ENCODE peak calls at places on chromosomes 13 and 19, in four cellular contexts. F, R, N and Z are unnamed samples.

GRCh38 chr13:24684600-24684998 is 4.4 kb downstream of the ATP12A start:
- DNase-seq in F (no peak), R (no peak), N (no peak), Z (no peak)

GRCh38 chr13:51286135-51287002 is 53.1 kb upstream of the SERPINE3 start:
- DNase-seq in N (peak), R (peak), F (peak), Z (peak)

GRCh38 chr13:100040196-100040595 is 48.7 kb upstream of the PCCA start:
- DNase-seq in R (no peak), N (no peak), F (no peak), Z (no peak)

GRCh38 chr13:41502021-41502420 is 44.7 kb downstream of the RGCC start:
- DNase-seq in N (no peak), F (no peak), R (no peak), Z (no peak)

GRCh38 chr13:32594339-32594738 is 8.1 kb downstream of the PDS5B start:
- DNase-seq in N (no peak), R (no peak), F (no peak), Z (no peak)

GRCh38 chr13:109787135-109787954 is 962 bp upstream of the IRS2 start:
- DNase-seq in F (no peak), R (no peak), N (no peak), Z (no peak)

GRCh38 chr13:107743523-107743922 is 471.8 kb downstream of the LIG4 start:
- DNase-seq in N (no peak), R (no peak), F (no peak), Z (no peak)

GRCh38 chr13:93316848-93317247 is 90.2 kb downstream of the GPC6 start:
- DNase-seq in F (no peak), R (no peak), N (no peak), Z (no peak)

GRCh38 chr19:7662657-7663056 is 6.2 kb upstream of the RETN start:
- DNase-seq in R (no peak), N (no peak), F (no peak), Z (no peak)

GRCh38 chr13:75656590-75656989 is 20.5 kb downstream of the LMO7 start:
- DNase-seq in N (no peak), R (no peak), F (no peak), Z (no peak)

GRCh38 chr19:4456843-4457653 is 546 bp downstream of the UBXN6 start:
- DNase-seq in R (no peak), N (no peak), F (no peak), Z (no peak)

GRCh38 chr13:112965103-112965502 is 3.9 kb upstream of the MCF2L start:
- DNase-seq in N (peak), R (no peak), F (no peak), Z (no peak)

GRCh38 chr13:41900918-41901317 is 60.0 kb downstream of the VWA8 start:
- DNase-seq in F (no peak), N (no peak), R (no peak), Z (no peak)

GRCh38 chr19:42024622-42025111 is 30.6 kb upstream of the ATP1A3 start:
- DNase-seq in F (no peak), R (no peak), N (no peak), Z (no peak)

GRCh38 chr19:28634031-28634328 is 579.0 kb downstream of the UQCRFS1 start:
- DNase-seq in F (no peak), N (no peak), R (no peak), Z (no peak)

GRCh38 chr19:52658595-52658994 is 20.4 kb upstream of the ZNF83 start:
- DNase-seq in N (no peak), R (no peak), F (no peak), Z (no peak)

GRCh38 chr19:55071913-55072312 is 3.8 kb upstream of the EPS8L1 start:
- DNase-seq in F (no peak), R (no peak), N (no peak), Z (no peak)

GRCh38 chr19:42254083-42254849 is 662 bp downstream of the ERF start:
- DNase-seq in N (peak), F (peak), R (no peak), Z (no peak)

GRCh38 chr13:32225494-32225931 is 89.7 kb downstream of the ZAR1L start:
- DNase-seq in F (no peak), N (no peak), R (peak), Z (peak)

GRCh38 chr13:104773775-104774174 is 1707.6 kb upstream of the SLC10A2 start:
- DNase-seq in N (no peak), F (no peak), R (no peak), Z (no peak)

GRCh38 chr19:3095375-3096191 is 1.4 kb downstream of the GNA11 start:
- DNase-seq in R (no peak), F (no peak), N (no peak), Z (no peak)

GRCh38 chr13:35964764-35965163 is 166.4 kb downstream of the DCLK1 start:
- DNase-seq in N (no peak), R (no peak), F (no peak), Z (no peak)

GRCh38 chr19:56141416-56141992 is 417 bp downstream of the ZNF444 start:
- DNase-seq in N (no peak), F (no peak), R (no peak), Z (no peak)

GRCh38 chr19:1102407-1103106 is 1.2 kb upstream of the GPX4 start:
- DNase-seq in R (peak), F (no peak), N (peak), Z (peak)

GRCh38 chr13:73870970-73871935 is 263.0 kb downstream of the KLF12 start:
- DNase-seq in R (no peak), F (no peak), N (no peak), Z (peak)

GRCh38 chr19:17424743-17425365 is 5.0 kb downstream of the MVB12A start:
- DNase-seq in R (no peak), N (no peak), F (no peak), Z (no peak)

GRCh38 chr19:52722062-52723005 is 12.5 kb downstream of the ZNF611 start:
- DNase-seq in N (no peak), R (peak), F (no peak), Z (no peak)

GRCh38 chr13:54682184-54682583 is 1653.6 kb downstream of the OLFM4 start:
- DNase-seq in F (no peak), N (no peak), R (no peak), Z (no peak)

GRCh38 chr19:32877977-32878745 is 8.6 kb upstream of the SLC7A9 start:
- DNase-seq in R (no peak), F (no peak), N (peak), Z (no peak)

GRCh38 chr13:33123066-33123940 is 107.1 kb downstream of the KL start:
- DNase-seq in N (peak), F (no peak), R (no peak), Z (no peak)

GRCh38 chr13:112333756-112334543 is 42.2 kb upstream of the SPACA7 start:
- DNase-seq in F (no peak), N (no peak), R (no peak), Z (no peak)

GRCh38 chr13:30413842-30414241 is 8.5 kb upstream of the UBE2L5 start:
- DNase-seq in N (no peak), R (no peak), F (no peak), Z (no peak)

GRCh38 chr13:98450495-98451167 is 126.3 kb downstream of the STK24 start:
- DNase-seq in R (no peak), F (no peak), N (peak), Z (no peak)

GRCh38 chr13:113796948-113797676 is 38.1 kb downstream of the TMEM255B start:
- DNase-seq in F (no peak), R (no peak), N (peak), Z (no peak)

GRCh38 chr13:44140146-44140545 is 233.5 kb upstream of the SERP2 start:
- DNase-seq in F (no peak), R (no peak), N (no peak), Z (no peak)

GRCh38 chr19:14433454-14434156 is 499 bp downstream of the PKN1 start:
- DNase-seq in R (no peak), F (no peak), N (no peak), Z (no peak)

GRCh38 chr13:101115762-101116161 is 300.5 kb downstream of the NALCN start:
- DNase-seq in N (no peak), F (no peak), R (no peak), Z (no peak)

GRCh38 chr13:76693086-76693485 is 193.1 kb downstream of the KCTD12 start:
- DNase-seq in N (no peak), R (no peak), F (no peak), Z (no peak)

GRCh38 chr19:13794388-13794751 is 873 bp upstream of the ZSWIM4 start:
- DNase-seq in R (peak), F (peak), N (peak), Z (no peak)

GRCh38 chr13:79485014-79485441 is 4.1 kb downstream of the NDFIP2 start:
- DNase-seq in F (no peak), N (no peak), R (peak), Z (peak)

GRCh38 chr13:79483302-79483701 is 2.3 kb downstream of the NDFIP2 start:
- DNase-seq in F (no peak), N (no peak), R (peak), Z (no peak)

GRCh38 chr13:79481685-79482052 is 714 bp downstream of the NDFIP2 start:
- DNase-seq in R (no peak), N (no peak), F (no peak), Z (no peak)

GRCh38 chr13:79480954-79481684 is at the start of gene NDFIP2:
- DNase-seq in F (peak), N (peak), R (peak), Z (peak)

GRCh38 chr13:79482271-79482970 is 1.5 kb downstream of the NDFIP2 start:
- DNase-seq in F (no peak), N (no peak), R (no peak), Z (no peak)
- TF ChIP-seq CTCF in F (no peak), N (no peak), R (no peak), Z (no peak)

GRCh38 chr13:60396783-60397692 is at the start of gene TDRD3:
- DNase-seq in R (peak), N (peak), F (peak), Z (no peak)

GRCh38 chr13:60397693-60398437 is 845 bp downstream of the TDRD3 start:
- DNase-seq in N (peak), F (peak), R (no peak), Z (no peak)

GRCh38 chr13:60398438-60398891 is 1.4 kb downstream of the TDRD3 start:
- DNase-seq in F (no peak), R (no peak), N (no peak), Z (no peak)

GRCh38 chr13:60396008-60396782 is 825 bp upstream of the TDRD3 start:
- DNase-seq in R (peak), N (peak), F (peak), Z (peak)

GRCh38 chr13:60398949-60399589 is 2.0 kb downstream of the TDRD3 start:
- DNase-seq in N (no peak), R (no peak), F (no peak), Z (no peak)
- H3K4me3 ChIP-seq in N (peak), R (peak), F (no peak), Z (no peak)

GRCh38 chr19:5503598-5503997 is 48.4 kb downstream of the ZNRF4 start:
- DNase-seq in R (no peak), F (no peak), N (no peak), Z (no peak)
- TF ChIP-seq CTCF in R (peak), F (no peak), N (no peak), Z (no peak)

DNA sequence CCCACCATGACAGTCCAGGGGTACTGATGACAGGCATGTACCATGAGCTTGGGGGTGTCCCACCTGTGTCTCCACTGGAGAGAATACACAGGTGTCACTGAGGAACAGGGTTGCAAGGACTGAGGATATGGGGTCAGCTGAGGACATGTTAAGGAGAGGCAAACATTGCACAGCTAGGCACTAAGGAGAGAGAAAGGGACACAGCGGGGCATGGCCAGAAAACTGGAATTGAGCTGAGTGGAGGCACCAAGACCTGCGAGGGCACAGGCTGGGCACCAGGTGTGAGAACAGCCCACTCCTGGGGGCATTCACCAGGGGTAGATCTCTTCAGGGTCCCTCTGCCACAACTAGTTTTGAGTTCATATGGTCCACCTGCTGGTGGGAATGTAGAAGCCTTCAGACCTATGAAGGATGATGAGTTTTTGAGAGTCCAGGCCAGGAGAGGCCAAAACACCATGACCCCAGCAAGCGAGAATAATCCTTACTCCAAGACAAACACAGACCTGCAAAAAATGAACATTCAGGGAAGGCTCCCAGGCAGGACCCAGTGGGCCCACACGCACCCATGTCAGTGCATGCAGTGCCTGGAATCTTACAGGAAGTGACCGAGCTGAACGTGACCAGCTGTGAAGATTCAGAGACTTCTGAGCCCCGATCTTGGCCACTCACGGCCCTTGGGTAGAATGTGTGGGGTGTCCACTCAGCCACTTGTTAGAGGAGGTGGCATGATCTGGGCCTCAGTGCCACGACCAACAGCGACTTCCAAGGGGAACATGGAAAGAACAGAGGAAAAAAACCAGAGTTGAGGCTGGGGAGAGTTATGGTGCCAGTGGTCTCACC is 1.4 kb upstream of the ZNF584 start:
- DNase-seq in F (no peak), R (no peak), N (no peak), Z (no peak)
- H3K4me3 ChIP-seq in F (no peak), R (peak), N (peak), Z (peak)

GRCh38 chr19:30236006-30236405 is 136.2 kb upstream of the ZNF536 start:
- DNase-seq in N (no peak), R (no peak), F (no peak), Z (no peak)
- TF ChIP-seq CTCF in N (no peak), R (no peak), F (no peak), Z (no peak)

GRCh38 chr19:10417598-10418280 is 2.6 kb upstream of the PDE4A start:
- DNase-seq in F (no peak), N (no peak), R (no peak), Z (no peak)
- H3K4me3 ChIP-seq in F (no peak), N (no peak), R (peak), Z (no peak)

DNA sequence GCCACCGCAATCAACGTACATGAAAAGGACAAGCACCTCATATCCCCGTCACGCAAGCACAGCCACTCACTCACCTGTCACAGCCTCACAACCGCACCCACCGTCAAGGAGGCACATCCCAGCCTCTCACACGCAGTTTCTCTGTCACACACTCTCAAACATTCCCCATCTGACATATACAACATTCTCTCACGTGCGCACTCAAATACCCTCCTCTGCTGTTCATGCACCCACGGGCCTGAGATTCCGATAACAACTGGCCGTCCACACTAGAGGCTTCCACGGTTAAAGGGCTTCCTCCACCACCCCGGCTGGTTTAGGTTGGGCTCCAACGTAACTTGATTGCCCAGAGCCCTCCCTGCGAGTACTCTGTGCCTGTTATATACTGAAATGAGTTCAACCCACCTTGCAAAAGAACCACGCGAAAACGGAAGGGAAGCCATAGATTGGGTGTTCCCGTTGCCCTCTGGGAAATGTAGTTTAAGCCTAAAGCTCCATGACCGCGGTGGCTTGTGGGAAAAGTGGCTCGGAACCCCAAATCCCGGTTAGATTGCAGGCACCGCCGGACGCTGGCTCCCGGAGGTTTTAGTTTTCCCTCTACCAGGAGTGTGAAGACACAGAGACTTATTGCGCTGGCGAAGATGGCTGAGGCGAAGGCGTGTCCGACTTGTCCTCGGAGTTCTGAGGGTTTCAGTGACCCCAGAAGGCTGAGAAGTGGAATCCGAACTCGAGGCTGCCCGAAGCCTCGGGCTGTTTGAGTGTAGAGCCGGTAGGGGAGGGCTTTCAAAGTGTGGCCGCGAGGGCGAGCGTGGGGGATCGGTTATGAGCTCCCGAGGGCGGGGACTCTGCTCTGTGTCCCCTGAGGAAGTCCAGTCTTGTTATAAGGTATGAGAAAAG is at the start of gene ZNF573:
- DNase-seq in N (peak), F (peak), R (peak), Z (peak)
- TF ChIP-seq CTCF in N (peak), F (no peak), R (no peak), Z (peak)